ENCODE peak calls at places on chromosomes 7 and 10, in nine cellular contexts. U, P, Z, T, O, J, C, H and A are unnamed samples.
A peak's percentile ranks its signal among the peaks of the same experiment; 100 is the strongest.

GRCh38 chr10:122657734-122658133 is 41.9 kb downstream of the C10orf120 start:
- DNase-seq in C (no peak), H (no peak), U (peak; percentile 41), J (no peak), Z (no peak), O (no peak), P (no peak), T (no peak), A (no peak)

GRCh38 chr10:62036186-62037081 is 134.9 kb downstream of the ARID5B start:
- DNase-seq in T (no peak), U (no peak), J (no peak), Z (no peak), C (no peak), P (no peak), H (no peak), O (no peak), A (no peak)

GRCh38 chr7:116779921-116780320 is 82.5 kb upstream of the CAPZA2 start:
- DNase-seq in O (no peak), C (no peak), P (no peak), U (no peak), J (no peak), H (no peak), T (no peak), Z (no peak), A (no peak)

GRCh38 chr10:106515206-106515790 is 649.2 kb downstream of the SORCS1 start:
- DNase-seq in P (no peak), T (no peak), J (no peak), U (no peak), H (no peak), Z (no peak), O (no peak), C (no peak), A (peak; percentile 16)

GRCh38 chr7:116180302-116180701 is 30.0 kb upstream of the TES start:
- DNase-seq in H (no peak), Z (no peak), O (no peak), T (peak; percentile 69), P (no peak), J (peak; percentile 46), C (peak; percentile 76), U (no peak), A (peak; percentile 73)

GRCh38 chr10:110864662-110865140 is 7.0 kb upstream of the PDCD4 start:
- DNase-seq in Z (no peak), P (no peak), O (no peak), H (peak; percentile 69), U (no peak), J (peak; percentile 84), C (no peak), T (peak; percentile 11), A (no peak)

GRCh38 chr7:121158665-121159064 is 170.1 kb upstream of the WNT16 start:
- DNase-seq in P (no peak), J (no peak), Z (no peak), T (no peak), C (no peak), H (no peak), U (no peak), O (no peak), A (no peak)

GRCh38 chr10:126581648-126582046 is 88.8 kb downstream of the C10orf90 start:
- DNase-seq in H (no peak), T (no peak), Z (no peak), J (no peak), C (no peak), U (no peak), O (no peak), P (no peak), A (no peak)

GRCh38 chr7:137818036-137818435 is 28.7 kb downstream of the DGKI start:
- DNase-seq in U (no peak), P (peak; percentile 15), Z (no peak), H (no peak), T (peak; percentile 73), J (no peak), C (no peak), O (no peak), A (no peak)

GRCh38 chr7:66265566-66265965 is 60.4 kb downstream of the TPST1 start:
- DNase-seq in P (no peak), J (no peak), C (peak; percentile 46), U (no peak), H (no peak), T (peak; percentile 47), O (no peak), Z (no peak), A (peak; percentile 40)

GRCh38 chr7:69695998-69696657 is 97.9 kb downstream of the AUTS2 start:
- DNase-seq in Z (no peak), H (no peak), O (no peak), J (peak; percentile 58), P (no peak), C (no peak), T (no peak), U (no peak), A (no peak)

GRCh38 chr7:28114056-28114455 is 66.5 kb downstream of the JAZF1 start:
- DNase-seq in H (no peak), O (no peak), C (no peak), T (no peak), P (no peak), U (no peak), J (no peak), Z (no peak), A (no peak)

GRCh38 chr7:36686499-36686898 is 37.8 kb downstream of the AOAH start:
- DNase-seq in C (peak; percentile 14), J (no peak), O (no peak), Z (no peak), P (no peak), T (peak; percentile 52), H (peak; percentile 65), U (no peak), A (peak; percentile 45)

GRCh38 chr7:130356760-130357611 is 12.4 kb downstream of the CPA5 start:
- DNase-seq in P (peak; percentile 79), C (peak; percentile 91), H (no peak), Z (peak; percentile 85), O (peak; percentile 78), J (peak; percentile 34), U (no peak), T (peak; percentile 92), A (peak; percentile 91)

GRCh38 chr7:95905165-95905564 is 132.8 kb downstream of the DYNC1I1 start:
- DNase-seq in H (no peak), J (no peak), P (no peak), O (no peak), T (no peak), U (no peak), Z (no peak), C (peak; percentile 9), A (no peak)

GRCh38 chr7:140212100-140212881 is 35.5 kb upstream of the KDM7A start:
- DNase-seq in T (peak; percentile 86), C (no peak), O (no peak), H (no peak), P (no peak), Z (no peak), U (no peak), J (no peak), A (no peak)

GRCh38 chr7:158740657-158741293 is 36.2 kb upstream of the NCAPG2 start:
- DNase-seq in H (no peak), U (no peak), J (no peak), P (peak; percentile 81), Z (no peak), O (no peak), C (peak; percentile 98), T (peak; percentile 96), A (peak; percentile 98)

GRCh38 chr7:156158693-156159092 is 346.4 kb upstream of the SHH start:
- DNase-seq in J (no peak), P (no peak), Z (no peak), H (no peak), O (no peak), U (no peak), T (no peak), C (no peak), A (no peak)

GRCh38 chr10:95831515-95831914 is 75.6 kb downstream of the ENTPD1 start:
- DNase-seq in O (no peak), H (no peak), J (no peak), P (no peak), C (no peak), Z (no peak), U (no peak), T (no peak), A (no peak)

GRCh38 chr10:108204528-108205313 is 1040.2 kb upstream of the SORCS1 start:
- DNase-seq in H (no peak), T (peak; percentile 47), C (peak; percentile 14), O (no peak), Z (no peak), U (no peak), P (no peak), J (peak; percentile 17), A (peak; percentile 14)

GRCh38 chr7:151351027-151351426 is 9.4 kb downstream of the NUB1 start:
- DNase-seq in C (no peak), Z (no peak), P (no peak), T (no peak), O (no peak), U (peak; percentile 84), J (peak; percentile 33), H (peak; percentile 33), A (no peak)
- TF ChIP-seq CTCF in C (no peak), Z (no peak), P (no peak), T (peak; percentile 17), O (no peak), U (no peak), J (peak; percentile 29), H (no peak), A (peak; percentile 22)

GRCh38 chr10:72953687-72954086 is 919 bp downstream of the PLA2G12B start:
- DNase-seq in Z (no peak), P (no peak), H (no peak), O (no peak), C (no peak), T (no peak), J (no peak), U (no peak), A (no peak)
- H3K4me3 ChIP-seq in Z (no peak overlapping the region), P (no peak overlapping the region), H (no peak overlapping the region), O (no peak overlapping the region), C (no peak overlapping the region), T (no peak overlapping the region), J (no peak overlapping the region), U (no peak overlapping the region), A (no peak overlapping the region)

GRCh38 chr7:151744051-151744580 is 132.8 kb downstream of the PRKAG2 start:
- DNase-seq in T (no peak), J (no peak), P (no peak), C (no peak), H (no peak), Z (no peak), U (no peak), O (no peak), A (no peak)
- TF ChIP-seq CTCF in T (no peak), J (no peak), P (no peak), C (no peak), H (no peak), Z (no peak), U (no peak), O (no peak), A (no peak)

GRCh38 chr10:93547522-93547921 is 18.9 kb upstream of the FFAR4 start:
- DNase-seq in O (no peak), C (no peak), H (no peak), P (no peak), Z (no peak), J (no peak), U (no peak), T (no peak), A (no peak)

GRCh38 chr10:93541402-93542357 is 24.8 kb upstream of the FFAR4 start:
- DNase-seq in P (no peak), T (peak; percentile 53), H (no peak), Z (no peak), J (no peak), O (peak; percentile 63), U (no peak), C (peak; percentile 65), A (peak; percentile 29)

DNA sequence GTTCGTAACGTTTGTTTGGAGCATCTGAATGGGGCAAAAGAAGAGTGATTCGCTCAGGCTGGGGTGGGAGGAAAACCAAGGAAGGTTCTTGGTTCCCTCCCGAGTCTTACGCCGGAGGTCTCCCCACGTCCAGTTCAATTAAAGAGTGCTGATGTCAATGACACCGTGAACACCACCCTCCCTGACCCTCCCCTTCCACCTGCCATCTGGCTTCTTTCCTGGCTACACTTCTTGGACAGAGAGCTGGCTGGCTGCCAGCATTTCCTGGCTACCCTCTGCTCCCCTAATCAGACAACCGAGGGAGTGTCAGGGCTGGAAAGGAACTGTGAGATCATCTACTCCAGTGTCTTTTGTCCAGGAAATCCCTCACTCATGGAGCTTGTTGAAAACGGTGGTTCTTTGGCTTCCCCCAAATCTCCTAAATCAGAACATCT is 24.1 kb upstream of the FFAR4 start:
- DNase-seq in J (no peak), H (no peak), T (peak; percentile 34), Z (no peak), C (peak; percentile 61), P (no peak), O (peak; percentile 60), U (no peak), A (peak; percentile 12)
- H3K4me3 ChIP-seq in J (no peak overlapping the region), H (no peak overlapping the region), T (peak overlapping the region; percentile 12), Z (peak overlapping the region; percentile 41), C (peak overlapping the region; percentile 41), P (peak overlapping the region; percentile 31), O (peak overlapping the region; percentile 41), U (peak overlapping the region; percentile 19), A (no peak overlapping the region)